ENCODE peak calls at places on chromosomes 4 and X, in six cellular contexts. W, Z, I, X, O and S are unnamed samples.

GRCh38 chrX:149512225-149512885 is 7.2 kb upstream of the IDS start:
- DNase-seq in W (no peak), Z (peak), I (peak), X (peak), O (peak), S (no peak)

GRCh38 chr4:38237139-38237538 is 276.9 kb downstream of the PTTG2 start:
- DNase-seq in W (peak), Z (peak), I (no peak), X (peak), O (no peak), S (no peak)

GRCh38 chr4:133084421-133084820 is 64.7 kb upstream of the PCDH10 start:
- DNase-seq in W (no peak), Z (no peak), I (no peak), X (no peak), O (no peak), S (no peak)

GRCh38 chrX:24025741-24026402 is 1.1 kb downstream of the KLHL15 start:
- DNase-seq in W (no peak), Z (peak), I (peak), X (peak), O (no peak), S (no peak)

GRCh38 chr4:168731006-168731636 is 234.3 kb downstream of the PALLD start:
- DNase-seq in W (no peak), Z (peak), I (no peak), X (peak), O (no peak), S (no peak)

GRCh38 chr4:26355392-26356052 is 34.7 kb downstream of the RBPJ start:
- DNase-seq in W (no peak), Z (no peak), I (no peak), X (no peak), O (no peak), S (no peak)

GRCh38 chr4:8538703-8539567 is 41.3 kb upstream of the GPR78 start:
- DNase-seq in W (peak), Z (peak), I (no peak), X (peak), O (no peak), S (no peak)

GRCh38 chr4:15774020-15774420 is 4.1 kb upstream of the CD38 start:
- DNase-seq in W (no peak), Z (no peak), I (no peak), X (no peak), O (no peak), S (no peak)

GRCh38 chr4:99763635-99764101 is 53.0 kb upstream of the DAPP1 start:
- DNase-seq in W (peak), Z (peak), I (peak), X (peak), O (no peak), S (no peak)

GRCh38 chr4:85127653-85128052 is 161.2 kb upstream of the WDFY3 start:
- DNase-seq in W (no peak), Z (peak), I (no peak), X (no peak), O (peak), S (no peak)
- TF ChIP-seq CTCF in W (peak), Z (peak), I (no peak), X (peak), O (peak), S (no peak)

GRCh38 chrX:34578237-34578636 is 78.8 kb downstream of the TMEM47 start:
- DNase-seq in W (no peak), Z (peak), I (no peak), X (peak), O (peak), S (no peak)
- TF ChIP-seq CTCF in W (peak), Z (peak), I (no peak), X (peak), O (peak), S (no peak)

GRCh38 chr4:41044165-41044564 is 170.2 kb downstream of the APBB2 start:
- DNase-seq in W (no peak), Z (no peak), I (no peak), X (no peak), O (no peak), S (no peak)
- TF ChIP-seq CTCF in W (peak), Z (peak), I (no peak), X (no peak), O (no peak), S (no peak)

DNA sequence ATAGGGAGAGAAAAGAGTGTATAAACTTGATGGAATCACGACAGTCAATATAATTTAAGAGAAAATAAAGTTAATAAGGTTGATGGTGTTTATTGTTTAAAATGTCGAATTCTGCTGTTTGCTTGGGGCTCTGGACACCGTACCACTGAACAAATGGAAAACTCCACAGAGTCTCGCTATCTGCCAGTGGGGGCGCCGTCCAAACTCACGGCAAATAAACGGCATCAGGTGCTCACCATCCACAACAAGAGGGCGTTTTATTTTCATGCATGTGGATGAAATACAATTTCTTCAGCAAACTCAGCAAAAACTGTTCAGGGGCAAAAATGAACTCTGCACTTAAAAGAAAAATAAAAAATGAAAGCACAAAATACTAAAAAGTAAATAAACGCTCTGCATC is 46.6 kb upstream of the FAM47C start:
- DNase-seq in W (no peak), Z (no peak), I (no peak), X (no peak), O (peak), S (no peak)
- TF ChIP-seq CTCF in W (peak), Z (no peak), I (no peak), X (no peak), O (peak), S (no peak)

DNA sequence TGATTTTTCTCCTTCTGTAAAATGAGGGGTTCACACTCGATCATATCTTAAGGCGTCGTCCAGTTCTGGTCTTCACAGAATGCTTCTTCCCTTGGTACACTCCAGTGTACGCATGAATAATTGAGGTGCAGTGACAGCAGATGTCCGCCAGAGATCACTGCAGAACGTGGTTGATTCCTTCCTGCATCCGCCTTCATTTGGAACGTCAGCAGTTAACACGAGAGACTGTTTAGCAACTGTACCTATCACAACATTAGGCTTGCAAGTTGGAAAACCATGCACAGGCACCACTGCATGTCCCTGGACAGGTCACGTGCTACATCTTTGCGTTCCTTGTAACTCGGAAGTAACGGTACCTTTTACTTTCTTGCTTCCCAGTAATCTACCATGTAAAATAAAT is 66.0 kb upstream of the GEMIN8 start:
- DNase-seq in W (no peak), Z (peak), I (peak), X (peak), O (peak), S (no peak)
- TF ChIP-seq CTCF in W (peak), Z (peak), I (no peak), X (peak), O (peak), S (peak)

DNA sequence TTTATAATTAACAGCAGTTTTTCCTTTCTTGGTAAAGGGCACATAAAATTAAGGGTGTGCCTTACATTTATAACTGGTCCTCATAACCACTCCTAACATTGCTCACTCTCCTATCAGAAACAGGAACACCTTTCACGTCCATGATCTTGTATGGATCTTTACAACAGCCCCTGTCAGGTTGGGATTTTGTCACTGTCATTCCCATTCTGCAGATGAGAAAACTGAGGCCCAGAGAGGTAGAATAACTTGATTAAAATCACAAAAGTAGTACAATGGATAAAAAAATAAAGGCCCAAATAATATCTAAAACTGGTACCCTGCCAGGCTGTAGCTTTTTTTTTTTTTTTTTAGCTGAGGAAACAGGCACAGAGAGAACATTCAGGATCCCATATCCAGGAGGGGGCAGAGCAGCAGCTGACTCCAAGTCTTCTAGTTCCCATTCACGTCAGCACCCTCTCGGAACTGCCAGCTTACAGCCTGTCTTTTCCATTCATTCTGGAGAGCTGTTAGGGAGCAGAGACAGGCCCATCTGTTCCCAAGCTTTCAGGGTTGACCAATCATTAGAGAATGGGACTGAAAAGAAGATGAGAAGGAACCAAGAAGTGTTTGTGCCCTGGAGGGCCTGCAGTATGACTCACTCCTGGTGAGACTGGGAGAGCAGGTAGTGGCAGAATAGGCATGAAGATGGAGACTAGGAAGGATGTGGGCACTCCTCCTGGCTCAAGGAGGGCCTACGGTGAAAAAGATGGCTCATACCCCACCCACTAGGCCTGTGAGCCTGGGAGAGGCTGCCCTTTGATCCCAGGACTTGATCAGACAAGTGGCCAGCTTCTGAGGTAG is 7.3 kb downstream of the SUV39H1 start:
- DNase-seq in W (peak), Z (peak), I (no peak), X (peak), O (no peak), S (no peak)
- TF ChIP-seq CTCF in W (peak), Z (peak), I (no peak), X (peak), O (no peak), S (no peak)

GRCh38 chrX:68090266-68090665 is 343.0 kb downstream of the OPHN1 start:
- DNase-seq in W (no peak), Z (no peak), I (no peak), X (peak), O (no peak), S (no peak)
- TF ChIP-seq CTCF in W (peak), Z (peak), I (no peak), X (peak), O (peak), S (no peak)

GRCh38 chrX:119516157-119516702 is 48.0 kb downstream of the SLC25A5 start:
- DNase-seq in W (no peak), Z (peak), I (no peak), X (peak), O (peak), S (no peak)
- TF ChIP-seq CTCF in W (peak), Z (peak), I (no peak), X (peak), O (peak), S (peak)